ENCODE peak calls at places on chromosome 20, in nine cellular contexts. K is upper lobe of right lung, M is OCI-LY7, C is cardiac fibroblast, D is brain microvascular endothelial cell, F is choroid plexus epithelial cell, N is breast epithelium, A is pancreas, E is astrocyte of the spinal cord. L is an unnamed sample.

GRCh38 chr20:61543086-61543485 is 291.0 kb downstream of the CDH4 start:
- DNase-seq in D (no peak), M (no peak), C (no peak), A (no peak), F (no peak), K (no peak), E (no peak), N (no peak), L (no peak)

GRCh38 chr20:12610871-12611270 is 397.9 kb upstream of the SPTLC3 start:
- DNase-seq in K (no peak), A (no peak), D (no peak), E (no peak), F (no peak), N (no peak), C (no peak), M (no peak), L (no peak)

GRCh38 chr20:51830538-51830937 is 28.2 kb upstream of the SALL4 start:
- DNase-seq in N (no peak), K (no peak), F (no peak), M (no peak), C (no peak), A (no peak), E (no peak), D (no peak), L (no peak)

GRCh38 chr20:50320910-50321796 is 130.5 kb downstream of the CEBPB start:
- DNase-seq in K (peak), D (peak), C (peak), M (no peak), N (peak), E (peak), A (peak), F (peak), L (peak)

GRCh38 chr20:10636326-10636818 is 37.4 kb downstream of the JAG1 start:
- DNase-seq in C (peak), E (peak), D (peak), A (no peak), F (peak), M (no peak), N (no peak), K (no peak), L (peak)

GRCh38 chr20:2301164-2301622 is 5.4 kb downstream of the TGM3 start:
- DNase-seq in M (peak), K (peak), A (no peak), D (no peak), N (peak), C (peak), F (no peak), E (no peak), L (no peak)

GRCh38 chr20:19968488-19969073 is 48.6 kb upstream of the NAA20 start:
- DNase-seq in N (no peak), K (no peak), C (no peak), D (no peak), M (peak), E (no peak), F (no peak), A (no peak), L (no peak)

GRCh38 chr20:41632896-41633295 is 14.7 kb upstream of the CHD6 start:
- DNase-seq in N (no peak), E (peak), A (no peak), F (no peak), C (peak), M (no peak), D (peak), K (no peak), L (peak)

GRCh38 chr20:8812818-8813217 is 256.1 kb upstream of the PLCB4 start:
- DNase-seq in K (no peak), F (no peak), E (no peak), M (no peak), N (no peak), C (no peak), A (no peak), D (no peak), L (no peak)

GRCh38 chr20:19572031-19572430 is 186.0 kb upstream of the RIN2 start:
- DNase-seq in A (no peak), E (no peak), M (no peak), F (no peak), N (no peak), C (no peak), K (no peak), D (no peak), L (no peak)

GRCh38 chr20:21174425-21175239 is 48.8 kb downstream of the KIZ start:
- DNase-seq in A (no peak), M (no peak), F (no peak), C (no peak), E (no peak), K (no peak), D (no peak), N (no peak), L (no peak)

GRCh38 chr20:20872420-20872819 is 160.0 kb upstream of the RALGAPA2 start:
- DNase-seq in C (no peak), E (no peak), D (no peak), M (no peak), A (no peak), F (no peak), N (no peak), K (no peak), L (no peak)

GRCh38 chr20:32945710-32946221 is 58.5 kb downstream of the SUN5 start:
- DNase-seq in F (peak), A (no peak), D (peak), N (no peak), C (peak), K (no peak), M (peak), E (peak), L (peak)
- TF ChIP-seq CTCF in F (peak), A (no peak), D (peak), N (no peak), C (peak), K (peak), M (peak), E (peak), L (peak)

GRCh38 chr20:36093804-36094145 is 60.8 kb upstream of the EPB41L1 start:
- DNase-seq in K (no peak), C (no peak), E (no peak), F (no peak), A (no peak), D (no peak), M (no peak), N (no peak), L (no peak)

GRCh38 chr20:36096404-36096799 is 58.1 kb upstream of the EPB41L1 start:
- DNase-seq in A (no peak), D (no peak), K (no peak), C (peak), N (no peak), E (no peak), M (no peak), F (no peak), L (peak)

GRCh38 chr20:36092424-36093024 is 62.0 kb upstream of the EPB41L1 start:
- DNase-seq in C (no peak), N (no peak), A (peak), E (no peak), M (no peak), F (no peak), D (no peak), K (peak), L (no peak)

GRCh38 chr20:36093025-36093803 is 61.3 kb upstream of the EPB41L1 start:
- DNase-seq in E (no peak), K (peak), D (peak), M (no peak), N (peak), A (peak), C (peak), F (peak), L (no peak)

GRCh38 chr20:36094497-36094896 is 60.0 kb upstream of the EPB41L1 start:
- DNase-seq in D (no peak), N (no peak), A (no peak), F (no peak), C (peak), E (no peak), M (no peak), K (no peak), L (peak)
- H3K4me3 ChIP-seq in D (no peak), N (peak), A (peak), F (peak), C (no peak), E (no peak), M (no peak), K (peak), L (peak)

DNA sequence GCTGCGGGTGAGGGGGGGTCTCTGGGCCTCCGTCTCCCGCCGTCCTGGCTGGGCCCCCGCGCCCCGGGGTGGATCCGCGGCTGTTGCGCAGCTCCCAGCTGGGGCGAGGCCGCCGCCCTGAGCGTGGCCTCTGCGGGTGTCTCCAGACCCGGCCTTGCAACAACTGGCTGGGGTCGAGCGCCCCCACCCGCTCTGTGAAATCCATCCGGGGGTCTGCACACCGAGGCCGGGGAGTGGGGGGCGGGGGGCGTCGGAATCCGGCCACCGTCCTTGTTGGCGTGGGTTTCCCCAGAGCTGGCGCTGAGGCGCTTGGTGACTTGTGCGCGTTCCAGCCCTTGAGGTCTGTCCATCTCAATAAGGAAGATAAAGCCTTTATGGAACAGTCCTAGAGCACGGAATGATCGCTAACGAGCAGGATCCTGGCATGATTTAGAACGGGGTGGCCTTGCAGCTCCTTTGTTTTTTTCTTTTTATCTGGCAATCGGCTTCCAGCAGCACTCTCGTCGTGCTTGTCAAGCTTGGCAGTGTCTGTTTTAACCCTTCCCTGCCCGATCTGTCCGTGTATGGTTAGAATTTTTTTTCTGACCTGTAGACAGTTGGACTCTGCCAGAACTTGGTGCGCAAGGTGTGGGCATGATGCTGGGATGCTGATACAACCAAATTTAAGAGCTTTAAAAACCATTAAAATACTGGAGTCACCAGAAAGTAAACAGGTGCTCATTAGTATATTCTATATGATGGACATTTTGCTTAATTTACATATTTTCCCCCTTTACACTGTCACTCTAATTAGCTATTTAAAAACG is 675 bp downstream of the DSTN start:
- DNase-seq in N (peak), M (peak), A (peak), D (no peak), F (peak), K (peak), E (peak), C (peak), L (peak)
- TF ChIP-seq CTCF in N (no peak), M (peak), A (no peak), D (no peak), F (no peak), K (no peak), E (peak), C (no peak), L (no peak)

GRCh38 chr20:37901667-37902503 is 1.0 kb upstream of the VSTM2L start:
- DNase-seq in M (peak), K (no peak), E (peak), D (peak), C (peak), N (peak), F (peak), A (no peak), L (peak)
- H3K4me3 ChIP-seq in M (no peak), K (peak), E (peak), D (no peak), C (no peak), N (no peak), F (peak), A (peak), L (no peak)

DNA sequence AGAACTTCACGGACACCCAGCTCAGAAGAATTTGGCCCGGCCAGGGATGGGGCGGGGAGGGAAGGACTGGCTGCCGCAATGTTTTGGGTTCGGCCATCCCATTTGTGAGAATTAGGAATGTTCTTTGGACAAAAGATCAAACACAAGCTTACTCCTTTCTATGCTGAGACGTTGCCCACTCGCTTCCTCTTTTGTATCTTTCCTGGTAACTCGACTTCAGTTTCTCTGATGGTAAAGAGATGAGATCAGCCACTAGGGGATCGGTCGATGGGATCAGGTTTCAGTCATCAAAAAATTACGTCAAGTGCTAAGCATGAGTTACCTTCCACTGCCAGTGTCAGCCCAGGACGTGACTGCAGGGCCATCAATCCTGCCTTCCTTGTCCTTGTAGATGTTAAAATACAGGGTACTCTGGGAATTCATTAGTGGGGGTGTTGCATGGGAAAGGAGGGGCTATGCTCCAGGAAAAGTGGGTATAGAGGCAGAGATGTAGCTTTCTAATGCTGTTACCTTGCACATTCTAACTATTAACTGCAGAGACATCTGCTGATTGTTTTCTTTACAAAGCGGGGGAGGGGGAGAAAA is 190.2 kb downstream of the TSHZ2 start:
- DNase-seq in M (peak), A (no peak), D (peak), N (peak), E (peak), C (peak), F (peak), K (no peak), L (peak)
- TF ChIP-seq CTCF in M (peak), A (no peak), D (peak), N (peak), E (peak), C (no peak), F (peak), K (peak), L (peak)

L was measured in fibroblast of the aortic adventitia.